ENCODE peak calls at places on chromosomes 6 and 20, in five cellular contexts. One of them, this sample, is unnamed. For H3K4me1, the result is how much of the 10 kb centered on the place peaks cover.

GRCh38 chr6:54013966-54014365 is 97.3 kb upstream of the MLIP start:
- DNase-seq in H1: no peak
- DNase-seq in endothelial cell of umbilical vein: no peak
- DNase-seq in fibroblast of lung: no peak
- DNase-seq in IMR-90: no peak
- DNase-seq in this sample: no peak

GRCh38 chr6:2920671-2921112 is 17.6 kb upstream of the SERPINB9 start:
- DNase-seq in H1: no peak
- DNase-seq in IMR-90: no peak
- DNase-seq in fibroblast of lung: no peak
- DNase-seq in endothelial cell of umbilical vein: no peak
- DNase-seq in this sample: peak

GRCh38 chr6:128807577-128807976 is 75.4 kb upstream of the LAMA2 start:
- DNase-seq in H1: no peak
- DNase-seq in endothelial cell of umbilical vein: peak
- DNase-seq in IMR-90: peak
- DNase-seq in fibroblast of lung: peak
- DNase-seq in this sample: no peak

GRCh38 chr6:109308018-109308492 is 74.2 kb downstream of the CD164 start:
- DNase-seq in H1: no peak
- DNase-seq in IMR-90: peak
- DNase-seq in fibroblast of lung: peak
- DNase-seq in endothelial cell of umbilical vein: no peak
- DNase-seq in this sample: no peak

GRCh38 chr6:44186691-44187025 is 28.0 kb downstream of the CAPN11 start:
- DNase-seq in endothelial cell of umbilical vein: peak
- DNase-seq in H1: no peak
- DNase-seq in fibroblast of lung: no peak
- DNase-seq in IMR-90: no peak
- DNase-seq in this sample: no peak

GRCh38 chr6:133348846-133349245 is 107.7 kb downstream of the EYA4 start:
- DNase-seq in fibroblast of lung: no peak
- DNase-seq in H1: no peak
- DNase-seq in endothelial cell of umbilical vein: no peak
- DNase-seq in IMR-90: no peak
- DNase-seq in this sample: no peak

GRCh38 chr20:60024801-60025200 is 66.6 kb downstream of the CDH26 start:
- DNase-seq in H1: no peak
- DNase-seq in endothelial cell of umbilical vein: no peak
- DNase-seq in fibroblast of lung: no peak
- DNase-seq in IMR-90: no peak
- DNase-seq in this sample: peak

GRCh38 chr6:132130530-132131298 is 179.5 kb upstream of the CCN2 start:
- DNase-seq in fibroblast of lung: peak
- DNase-seq in endothelial cell of umbilical vein: peak
- DNase-seq in H1: no peak
- DNase-seq in IMR-90: peak
- DNase-seq in this sample: no peak

GRCh38 chr6:63813531-63813930 is 177.9 kb downstream of the PHF3 start:
- DNase-seq in IMR-90: no peak
- DNase-seq in endothelial cell of umbilical vein: no peak
- DNase-seq in fibroblast of lung: no peak
- DNase-seq in H1: no peak
- DNase-seq in this sample: no peak

GRCh38 chr20:44959082-44959895 is 908 bp downstream of the TOMM34 start:
- DNase-seq in endothelial cell of umbilical vein: peak
- DNase-seq in IMR-90: peak
- DNase-seq in fibroblast of lung: peak
- DNase-seq in H1: no peak
- DNase-seq in this sample: peak

GRCh38 chr6:18528084-18528743 is 141.1 kb downstream of the RNF144B start:
- DNase-seq in fibroblast of lung: peak
- DNase-seq in IMR-90: peak
- DNase-seq in endothelial cell of umbilical vein: peak
- DNase-seq in H1: no peak
- DNase-seq in this sample: no peak

GRCh38 chr6:2940851-2941250 is 30.5 kb downstream of the SERPINB6 start:
- DNase-seq in endothelial cell of umbilical vein: no peak
- DNase-seq in H1: no peak
- DNase-seq in fibroblast of lung: no peak
- DNase-seq in IMR-90: no peak
- DNase-seq in this sample: no peak

GRCh38 chr6:165926378-165926777 is 241.3 kb downstream of the TBXT start:
- DNase-seq in fibroblast of lung: no peak
- DNase-seq in H1: no peak
- DNase-seq in IMR-90: no peak
- DNase-seq in endothelial cell of umbilical vein: no peak
- DNase-seq in this sample: no peak

GRCh38 chr6:146184701-146185100 is 155.8 kb downstream of the GRM1 start:
- DNase-seq in IMR-90: no peak
- DNase-seq in H1: no peak
- DNase-seq in endothelial cell of umbilical vein: peak
- DNase-seq in fibroblast of lung: no peak
- DNase-seq in this sample: no peak

GRCh38 chr6:67265996-67266768 is 1368.9 kb upstream of the ADGRB3 start:
- DNase-seq in IMR-90: no peak
- DNase-seq in H1: no peak
- DNase-seq in fibroblast of lung: no peak
- DNase-seq in endothelial cell of umbilical vein: no peak
- DNase-seq in this sample: peak

GRCh38 chr6:7138111-7138510 is 30.4 kb downstream of the RREB1 start:
- DNase-seq in fibroblast of lung: no peak
- DNase-seq in H1: no peak
- DNase-seq in endothelial cell of umbilical vein: no peak
- DNase-seq in IMR-90: no peak
- DNase-seq in this sample: no peak

GRCh38 chr20:19628570-19629134 is 129.4 kb upstream of the RIN2 start:
- DNase-seq in H1: peak
- DNase-seq in endothelial cell of umbilical vein: peak
- DNase-seq in fibroblast of lung: peak
- DNase-seq in IMR-90: peak
- DNase-seq in this sample: peak

GRCh38 chr6:19692506-19693298 is 144.5 kb upstream of the ID4 start:
- DNase-seq in fibroblast of lung: no peak
- DNase-seq in endothelial cell of umbilical vein: no peak
- DNase-seq in H1: no peak
- DNase-seq in IMR-90: no peak
- DNase-seq in this sample: no peak

GRCh38 chr6:19691465-19692167 is 145.6 kb upstream of the ID4 start:
- DNase-seq in endothelial cell of umbilical vein: no peak
- DNase-seq in fibroblast of lung: peak
- DNase-seq in H1: peak
- DNase-seq in IMR-90: no peak
- DNase-seq in this sample: peak

GRCh38 chr6:19694697-19695096 is 142.5 kb upstream of the ID4 start:
- DNase-seq in IMR-90: no peak
- DNase-seq in H1: no peak
- DNase-seq in endothelial cell of umbilical vein: no peak
- DNase-seq in fibroblast of lung: no peak
- DNase-seq in this sample: no peak

GRCh38 chr6:19690676-19691075 is 146.5 kb upstream of the ID4 start:
- DNase-seq in endothelial cell of umbilical vein: no peak
- DNase-seq in fibroblast of lung: no peak
- DNase-seq in IMR-90: no peak
- DNase-seq in H1: no peak
- DNase-seq in this sample: no peak
- H3K9ac ChIP-seq in endothelial cell of umbilical vein: no peak
- H3K9ac ChIP-seq in fibroblast of lung: no peak
- H3K9ac ChIP-seq in IMR-90: no peak
- H3K9ac ChIP-seq in H1: no peak
- H3K9ac ChIP-seq in this sample: no peak

GRCh38 chr6:15344831-15345230 is 99.0 kb downstream of the JARID2 start:
- DNase-seq in endothelial cell of umbilical vein: no peak
- DNase-seq in H1: no peak
- DNase-seq in fibroblast of lung: no peak
- DNase-seq in IMR-90: no peak
- DNase-seq in this sample: no peak

GRCh38 chr6:15348528-15348927 is 102.7 kb downstream of the JARID2 start:
- DNase-seq in fibroblast of lung: no peak
- DNase-seq in endothelial cell of umbilical vein: no peak
- DNase-seq in IMR-90: no peak
- DNase-seq in H1: no peak
- DNase-seq in this sample: no peak

GRCh38 chr6:15343490-15344185 is 97.8 kb downstream of the JARID2 start:
- DNase-seq in fibroblast of lung: no peak
- DNase-seq in H1: no peak
- DNase-seq in endothelial cell of umbilical vein: no peak
- DNase-seq in IMR-90: no peak
- DNase-seq in this sample: no peak

GRCh38 chr6:15344186-15344506 is 98.3 kb downstream of the JARID2 start:
- DNase-seq in H1: no peak
- DNase-seq in endothelial cell of umbilical vein: no peak
- DNase-seq in IMR-90: no peak
- DNase-seq in fibroblast of lung: no peak
- DNase-seq in this sample: no peak

DNA sequence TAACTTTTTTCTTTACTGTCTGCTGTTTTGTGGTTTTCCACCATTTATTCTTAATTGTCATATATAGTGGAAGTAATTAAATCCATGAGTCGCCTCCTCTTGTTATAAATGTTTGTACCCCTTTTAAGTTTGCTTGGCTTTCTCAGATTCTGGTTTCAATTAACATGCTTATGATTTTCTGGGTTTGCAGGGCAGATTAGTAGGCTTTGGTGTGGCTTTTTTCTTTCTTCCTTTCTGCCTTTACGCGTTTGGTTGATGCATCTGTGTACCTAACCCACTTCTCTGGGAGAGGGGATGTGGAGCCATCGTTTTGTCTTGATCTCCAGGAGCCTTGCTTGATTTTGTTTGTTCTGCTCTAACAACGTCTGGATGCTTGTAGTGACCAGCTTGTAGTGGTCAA is 100.4 kb downstream of the JARID2 start:
- DNase-seq in endothelial cell of umbilical vein: no peak
- DNase-seq in H1: no peak
- DNase-seq in fibroblast of lung: no peak
- DNase-seq in IMR-90: no peak
- DNase-seq in this sample: no peak
- H3K4me1 ChIP-seq in endothelial cell of umbilical vein: under half
- H3K4me1 ChIP-seq in H1: under half
- H3K4me1 ChIP-seq in fibroblast of lung: under half
- H3K4me1 ChIP-seq in IMR-90: under half
- H3K4me1 ChIP-seq in this sample: under half

GRCh38 chr6:24910331-24910849 is 25.4 kb downstream of the RIPOR2 start:
- DNase-seq in endothelial cell of umbilical vein: no peak
- DNase-seq in H1: no peak
- DNase-seq in IMR-90: no peak
- DNase-seq in fibroblast of lung: peak
- DNase-seq in this sample: peak
- TF ChIP-seq CTCF in endothelial cell of umbilical vein: no peak
- TF ChIP-seq CTCF in H1: no peak
- TF ChIP-seq CTCF in IMR-90: no peak
- TF ChIP-seq CTCF in fibroblast of lung: peak
- TF ChIP-seq CTCF in this sample: peak

DNA sequence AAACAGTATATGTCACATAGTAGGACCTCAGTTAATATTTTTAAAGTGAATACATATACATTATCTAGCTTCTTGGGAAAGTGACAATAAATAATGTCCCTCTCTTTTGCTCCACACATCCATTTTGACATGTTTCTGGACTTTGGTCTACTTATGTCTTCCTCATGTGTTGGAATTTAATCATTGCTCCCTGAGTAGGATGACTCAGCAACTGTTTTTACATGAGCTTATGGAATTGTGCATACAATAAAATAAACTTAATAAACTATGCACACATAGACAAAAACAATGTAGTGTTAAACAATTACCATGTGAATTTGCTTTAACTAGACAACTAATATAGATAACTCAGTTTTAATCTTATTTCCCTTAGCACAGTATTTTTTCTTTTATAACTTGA is 503.8 kb downstream of the TFAP2B start:
- DNase-seq in H1: no peak
- DNase-seq in endothelial cell of umbilical vein: no peak
- DNase-seq in IMR-90: no peak
- DNase-seq in fibroblast of lung: no peak
- DNase-seq in this sample: no peak
- H3K9ac ChIP-seq in H1: no peak
- H3K9ac ChIP-seq in endothelial cell of umbilical vein: no peak
- H3K9ac ChIP-seq in IMR-90: no peak
- H3K9ac ChIP-seq in fibroblast of lung: no peak
- H3K9ac ChIP-seq in this sample: no peak

GRCh38 chr20:22626501-22626900 is 42.1 kb upstream of the FOXA2 start:
- DNase-seq in endothelial cell of umbilical vein: no peak
- DNase-seq in fibroblast of lung: no peak
- DNase-seq in IMR-90: no peak
- DNase-seq in H1: no peak
- DNase-seq in this sample: no peak
- H3K4me1 ChIP-seq in endothelial cell of umbilical vein: under half
- H3K4me1 ChIP-seq in fibroblast of lung: under half
- H3K4me1 ChIP-seq in IMR-90: under half
- H3K4me1 ChIP-seq in H1: under half
- H3K4me1 ChIP-seq in this sample: under half

GRCh38 chr20:46362931-46363872 is 43.2 kb downstream of the ELMO2 start:
- DNase-seq in endothelial cell of umbilical vein: no peak
- DNase-seq in IMR-90: no peak
- DNase-seq in H1: no peak
- DNase-seq in fibroblast of lung: no peak
- DNase-seq in this sample: no peak

GRCh38 chr20:46359233-46359751 is 47.1 kb downstream of the ELMO2 start:
- DNase-seq in endothelial cell of umbilical vein: no peak
- DNase-seq in H1: no peak
- DNase-seq in fibroblast of lung: no peak
- DNase-seq in IMR-90: no peak
- DNase-seq in this sample: no peak

GRCh38 chr20:46361811-46362210 is 44.6 kb downstream of the ELMO2 start:
- DNase-seq in endothelial cell of umbilical vein: no peak
- DNase-seq in IMR-90: no peak
- DNase-seq in fibroblast of lung: no peak
- DNase-seq in H1: no peak
- DNase-seq in this sample: no peak

GRCh38 chr20:46363874-46364669 is 42.3 kb downstream of the ELMO2 start:
- DNase-seq in endothelial cell of umbilical vein: peak
- DNase-seq in IMR-90: peak
- DNase-seq in H1: no peak
- DNase-seq in fibroblast of lung: peak
- DNase-seq in this sample: peak

GRCh38 chr20:46361386-46361785 is 45.0 kb downstream of the ELMO2 start:
- DNase-seq in fibroblast of lung: no peak
- DNase-seq in endothelial cell of umbilical vein: no peak
- DNase-seq in IMR-90: no peak
- DNase-seq in H1: no peak
- DNase-seq in this sample: no peak
- TF ChIP-seq CTCF in fibroblast of lung: no peak
- TF ChIP-seq CTCF in endothelial cell of umbilical vein: no peak
- TF ChIP-seq CTCF in IMR-90: no peak
- TF ChIP-seq CTCF in H1: no peak
- TF ChIP-seq CTCF in this sample: no peak

GRCh38 chr6:135251964-135252429 is 70.9 kb downstream of the MYB start:
- DNase-seq in fibroblast of lung: peak
- DNase-seq in IMR-90: peak
- DNase-seq in H1: no peak
- DNase-seq in endothelial cell of umbilical vein: no peak
- DNase-seq in this sample: no peak
- H3K9ac ChIP-seq in fibroblast of lung: no peak
- H3K9ac ChIP-seq in IMR-90: no peak
- H3K9ac ChIP-seq in H1: no peak
- H3K9ac ChIP-seq in endothelial cell of umbilical vein: no peak
- H3K9ac ChIP-seq in this sample: no peak

GRCh38 chr20:43676368-43676767 is 9.5 kb downstream of the MYBL2 start:
- DNase-seq in endothelial cell of umbilical vein: no peak
- DNase-seq in H1: no peak
- DNase-seq in fibroblast of lung: no peak
- DNase-seq in IMR-90: no peak
- DNase-seq in this sample: no peak
- H3K4me1 ChIP-seq in endothelial cell of umbilical vein: under half
- H3K4me1 ChIP-seq in H1: under half
- H3K4me1 ChIP-seq in fibroblast of lung: under half
- H3K4me1 ChIP-seq in IMR-90: under half
- H3K4me1 ChIP-seq in this sample: under half

GRCh38 chr20:53033176-53033575 is 61.0 kb downstream of the TSHZ2 start:
- DNase-seq in fibroblast of lung: peak
- DNase-seq in H1: no peak
- DNase-seq in endothelial cell of umbilical vein: no peak
- DNase-seq in IMR-90: no peak
- DNase-seq in this sample: no peak
- TF ChIP-seq CTCF in fibroblast of lung: no peak
- TF ChIP-seq CTCF in H1: no peak
- TF ChIP-seq CTCF in endothelial cell of umbilical vein: no peak
- TF ChIP-seq CTCF in IMR-90: no peak
- TF ChIP-seq CTCF in this sample: no peak

This sample was measured in endodermal cell.